ENCODE peak calls at places on chromosomes 16 and 17, in ten cellular contexts. Y is transverse colon, X is heart right ventricle, Q is right atrium auricular region, K is AG10803, M is IMR-90, T is GM13977, Z is esophagus muscularis mucosa, F is glutamatergic neuron, S is psoas muscle. E is an unnamed sample.

GRCh38 chr16:6964679-6965078 is 368.0 kb upstream of the RBFOX1 start:
- DNase-seq in T (no peak), F (no peak), Q (no peak), Y (no peak), S (no peak), X (no peak), Z (no peak), M (no peak), K (no peak), E (no peak)

GRCh38 chr16:1105888-1106620 is 10.0 kb upstream of the C1QTNF8 start:
- DNase-seq in Z (no peak), F (peak), X (peak), Q (no peak), Y (peak), S (peak), T (peak), M (peak), K (peak), E (peak)

GRCh38 chr16:75264531-75264998 is 13.1 kb upstream of the BCAR1 start:
- DNase-seq in T (no peak), S (no peak), Z (no peak), K (peak), M (peak), F (no peak), Q (no peak), Y (no peak), X (peak), E (no peak)

GRCh38 chr17:57819273-57819672 is 30.6 kb downstream of the MRPS23 start:
- DNase-seq in F (no peak), K (no peak), T (no peak), Z (no peak), X (no peak), S (no peak), Y (no peak), M (no peak), Q (no peak), E (no peak)

GRCh38 chr17:66978514-66979061 is 14.1 kb downstream of the CACNG4 start:
- DNase-seq in Y (no peak), F (no peak), Q (no peak), M (no peak), S (peak), X (peak), Z (no peak), T (no peak), K (peak), E (no peak)

GRCh38 chr16:67672739-67673662 is 6.4 kb downstream of the C16orf86 start:
- DNase-seq in T (peak), S (peak), F (peak), Z (no peak), X (peak), K (peak), Q (peak), M (peak), Y (peak), E (peak)

GRCh38 chr17:412211-413015 is 59.8 kb upstream of the RPH3AL start:
- DNase-seq in Z (no peak), K (peak), Q (no peak), Y (peak), S (no peak), M (peak), T (peak), X (no peak), F (peak), E (peak)

GRCh38 chr17:41009301-41009760 is 403 bp upstream of the KRTAP3-1 start:
- DNase-seq in S (no peak), M (no peak), T (no peak), Q (no peak), Y (no peak), F (no peak), Z (no peak), X (no peak), K (no peak), E (no peak)

GRCh38 chr17:2346475-2346874 is 9.2 kb downstream of the SGSM2 start:
- DNase-seq in X (no peak), F (no peak), M (no peak), Q (no peak), K (no peak), S (no peak), Y (no peak), T (no peak), Z (no peak), E (no peak)

GRCh38 chr16:47142469-47143328 is 1.0 kb downstream of the NETO2 start:
- DNase-seq in Z (no peak), X (peak), T (peak), Y (peak), S (peak), M (peak), Q (no peak), F (peak), K (peak), E (peak)

GRCh38 chr16:56662357-56663354 is 4.9 kb downstream of the MT1F start:
- DNase-seq in F (no peak), S (no peak), Q (no peak), Z (no peak), X (no peak), K (no peak), T (no peak), Y (no peak), M (no peak), E (no peak)

GRCh38 chr16:67961551-67961957 is 6.9 kb downstream of the SLC12A4 start:
- DNase-seq in F (no peak), X (peak), S (no peak), K (no peak), Y (peak), T (no peak), Z (no peak), M (no peak), Q (no peak), E (no peak)

GRCh38 chr17:1082579-1082978 is 85.7 kb downstream of the TIMM22 start:
- DNase-seq in Y (no peak), Q (no peak), X (no peak), T (no peak), M (peak), K (peak), S (no peak), F (no peak), Z (no peak), E (no peak)

GRCh38 chr16:58506241-58507194 is 6.6 kb downstream of the NDRG4 start:
- DNase-seq in X (no peak), F (no peak), Q (no peak), K (no peak), S (peak), Y (no peak), M (no peak), T (no peak), Z (no peak), E (peak)
- TF ChIP-seq CTCF in X (no peak), F (no peak), Q (no peak), K (no peak), S (no peak), Y (no peak), M (no peak), T (no peak), Z (no peak), E (no peak)

GRCh38 chr16:89873109-89873821 is at the start of gene TCF25:
- DNase-seq in X (peak), T (peak), K (peak), Q (peak), F (peak), Z (peak), S (peak), Y (peak), M (peak), E (peak)
- TF ChIP-seq CTCF in X (no peak), T (no peak), K (no peak), Q (no peak), F (peak), Z (no peak), S (no peak), Y (no peak), M (no peak), E (no peak)

GRCh38 chr17:38671939-38672720 is 2.6 kb downstream of the EPOP start:
- DNase-seq in Q (no peak), T (no peak), Y (no peak), S (no peak), K (no peak), Z (no peak), F (no peak), X (no peak), M (no peak), E (no peak)

GRCh38 chr17:38674749-38675615 is at the start of gene EPOP:
- DNase-seq in X (peak), S (peak), Q (peak), T (peak), Y (peak), Z (peak), M (peak), F (peak), K (peak), E (peak)

GRCh38 chr17:38672788-38673713 is 1.7 kb downstream of the EPOP start:
- DNase-seq in M (no peak), K (no peak), Z (no peak), S (no peak), T (no peak), F (no peak), X (no peak), Y (no peak), Q (no peak), E (no peak)

GRCh38 chr17:38673714-38674012 is 1.1 kb downstream of the EPOP start:
- DNase-seq in Y (no peak), X (no peak), Q (no peak), Z (no peak), T (peak), K (no peak), M (no peak), F (peak), S (no peak), E (no peak)

DNA sequence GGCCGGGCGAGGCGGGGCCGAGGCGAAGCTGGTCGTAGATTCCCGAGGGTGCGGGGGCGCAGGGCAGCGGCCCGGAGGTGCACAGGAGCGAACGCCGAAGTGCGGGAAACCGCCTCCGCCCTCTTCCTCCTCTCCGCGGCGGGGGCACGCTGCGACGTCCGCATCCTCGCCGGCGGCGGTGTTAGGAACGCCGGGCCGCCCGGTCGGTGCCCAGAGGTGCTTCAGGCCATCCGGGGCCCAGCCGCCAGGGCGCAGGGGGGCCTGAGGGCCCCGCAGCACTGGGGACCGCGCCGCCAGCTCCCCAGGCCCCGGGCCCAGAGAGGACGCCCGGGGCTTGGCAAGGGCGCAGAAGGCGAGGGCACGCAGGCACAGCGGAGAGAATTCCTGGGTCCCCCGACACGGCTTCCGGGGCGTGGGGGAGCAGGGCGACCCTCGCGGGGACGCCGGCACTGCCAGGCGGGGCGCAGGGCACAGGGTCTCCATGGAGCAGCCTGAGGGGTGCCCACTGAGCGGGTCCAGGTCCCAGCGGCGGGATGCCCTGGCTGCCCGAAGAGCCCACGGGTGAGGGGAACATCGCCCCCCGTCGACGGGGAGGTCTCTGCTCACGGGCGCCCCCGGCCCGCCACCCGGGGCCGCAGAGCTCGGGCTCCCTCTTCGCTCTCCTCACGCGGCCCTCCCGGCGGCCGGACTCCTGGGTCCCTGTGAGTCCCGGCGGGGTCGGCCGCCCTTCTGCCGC is 576 bp downstream of the EPOP start:
- DNase-seq in Y (peak), X (peak), T (no peak), K (no peak), M (no peak), F (no peak), S (peak), Q (no peak), Z (no peak), E (no peak)
- TF ChIP-seq CTCF in Y (no peak), X (no peak), T (peak), K (no peak), M (no peak), F (no peak), S (no peak), Q (no peak), Z (no peak), E (peak)

DNA sequence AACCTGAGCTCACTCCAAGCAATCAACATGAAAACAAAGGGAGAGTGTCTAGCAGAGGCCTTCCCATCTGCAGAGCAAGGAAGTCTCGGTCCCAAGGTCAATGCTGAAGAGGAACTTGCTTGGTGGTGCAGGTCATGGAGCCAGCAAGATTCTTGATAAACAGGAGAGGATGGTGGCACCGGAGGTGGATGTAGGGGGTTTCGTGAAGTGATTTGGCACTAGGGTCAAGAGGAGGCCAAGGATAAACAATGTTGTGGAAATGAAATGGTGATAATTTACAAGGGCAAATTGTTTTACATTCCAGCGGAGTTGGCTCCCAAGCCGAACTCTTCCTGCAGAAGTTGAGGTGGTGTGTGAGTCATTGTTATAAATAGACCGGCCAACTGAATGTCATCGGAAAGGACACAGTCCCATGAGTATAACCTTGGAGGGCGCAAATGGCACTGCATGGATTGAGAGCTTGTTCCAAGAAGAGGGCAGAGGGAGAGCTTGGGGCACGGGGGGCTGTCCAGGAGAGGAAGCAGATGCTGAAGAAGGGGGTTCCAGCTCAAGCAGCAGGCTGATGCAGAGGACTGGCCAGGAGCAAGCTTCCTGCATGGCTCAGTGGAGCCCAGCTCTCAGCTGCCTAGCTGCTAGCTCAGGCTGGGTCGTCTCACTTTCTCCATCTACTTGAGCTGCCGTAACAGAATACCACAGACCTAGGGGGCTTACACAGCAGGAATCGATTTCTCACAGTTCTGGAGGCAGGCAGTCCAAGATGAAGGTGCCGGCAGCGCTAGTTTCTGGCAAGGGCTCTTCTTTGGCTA is 136.6 kb downstream of the COPRS start:
- DNase-seq in S (no peak), Q (no peak), K (peak), F (no peak), Z (no peak), X (peak), T (no peak), Y (no peak), M (peak), E (no peak)
- TF ChIP-seq CTCF in S (no peak), Q (no peak), K (no peak), F (no peak), Z (no peak), X (no peak), T (no peak), Y (no peak), M (no peak), E (no peak)